ENCODE peak calls at places on chromosomes 13 and 19, in seven cellular contexts. P is brain microvascular endothelial cell, K is BJ, B is psoas muscle, R is keratinocyte, M is stomach, G is heart left ventricle. O is an unnamed sample.

GRCh38 chr13:30696278-30697176 is 38.8 kb upstream of the ALOX5AP start:
- DNase-seq in K (no peak), P (no peak), R (no peak), B (peak; percentile 64), M (no peak), G (peak; percentile 43), O (no peak)

GRCh38 chr19:58571575-58571947 is 1.6 kb downstream of the MZF1 start:
- DNase-seq in P (no peak), B (no peak), G (peak; percentile 12), K (no peak), M (no peak), R (no peak), O (peak; percentile 17)

GRCh38 chr19:3123088-3123721 is 12.6 kb upstream of the GNA15 start:
- DNase-seq in K (no peak), R (no peak), M (no peak), B (peak; percentile 44), P (no peak), G (no peak), O (no peak)

GRCh38 chr13:103388839-103389238 is 322.6 kb upstream of the SLC10A2 start:
- DNase-seq in G (no peak), R (no peak), P (no peak), B (no peak), K (no peak), M (no peak), O (no peak)

GRCh38 chr13:111323549-111323948 is 3.1 kb downstream of the TEX29 start:
- DNase-seq in R (no peak), B (no peak), K (no peak), G (no peak), M (peak; percentile 15), P (no peak), O (no peak)

GRCh38 chr13:108155185-108156106 is 59.9 kb downstream of the LIG4 start:
- DNase-seq in P (peak; percentile 63), R (peak; percentile 9), G (peak; percentile 41), B (no peak), K (no peak), M (peak; percentile 75), O (peak; percentile 68)

GRCh38 chr13:44801990-44802389 is 187.3 kb downstream of the NUFIP1 start:
- DNase-seq in P (peak; percentile 76), G (no peak), R (no peak), M (peak; percentile 45), B (no peak), K (peak; percentile 18), O (no peak)

GRCh38 chr13:69291292-69291906 is 816.2 kb upstream of the ATXN8OS start:
- DNase-seq in G (no peak), K (no peak), M (no peak), R (no peak), B (no peak), P (no peak), O (no peak)

GRCh38 chr13:38394777-38395504 is 45.3 kb downstream of the UFM1 start:
- DNase-seq in G (no peak), R (no peak), P (no peak), B (no peak), K (no peak), M (no peak), O (no peak)

GRCh38 chr13:49213997-49214916 is 5.9 kb upstream of the MLNR start:
- DNase-seq in K (no peak), R (no peak), P (no peak), B (no peak), G (no peak), M (no peak), O (no peak)

GRCh38 chr19:42018503-42019193 is 24.6 kb upstream of the ATP1A3 start:
- DNase-seq in M (no peak), G (no peak), R (no peak), P (peak; percentile 7), K (no peak), B (no peak), O (no peak)

GRCh38 chr13:44543424-44543823 is 32.7 kb downstream of the TSC22D1 start:
- DNase-seq in K (no peak), M (no peak), B (no peak), P (no peak), R (no peak), G (no peak), O (no peak)

GRCh38 chr13:44140146-44140545 is 233.5 kb upstream of the SERP2 start:
- DNase-seq in G (no peak), M (peak; percentile 62), B (no peak), R (no peak), P (no peak), K (no peak), O (no peak)

GRCh38 chr19:3397266-3398022 is 31.1 kb downstream of the NFIC start:
- DNase-seq in G (no peak), R (no peak), P (no peak), M (peak; percentile 63), K (no peak), B (peak; percentile 76), O (no peak)

GRCh38 chr13:110215606-110216005 is 91.4 kb downstream of the COL4A1 start:
- DNase-seq in M (no peak), B (no peak), K (no peak), R (no peak), G (no peak), P (no peak), O (no peak)

GRCh38 chr19:980133-980998 is 3.8 kb upstream of the WDR18 start:
- DNase-seq in B (no peak), K (no peak), G (no peak), R (no peak), P (no peak), M (no peak), O (no peak)

GRCh38 chr19:7673995-7674667 is 2.8 kb upstream of the MCEMP1 start:
- DNase-seq in G (peak; percentile 55), B (peak; percentile 75), P (peak; percentile 50), R (no peak), K (no peak), M (peak; percentile 70), O (peak; percentile 65)

GRCh38 chr13:30006246-30006645 is 155.8 kb upstream of the UBL3 start:
- DNase-seq in P (no peak), B (no peak), R (no peak), G (no peak), M (no peak), K (no peak), O (no peak)

GRCh38 chr19:17491287-17491686 is 20.2 kb upstream of the PGLS start:
- DNase-seq in K (no peak), B (no peak), G (no peak), P (no peak), M (no peak), R (no peak), O (no peak)

GRCh38 chr13:87669379-87669978 is 1.7 kb upstream of the SLITRK5 start:
- DNase-seq in K (no peak), M (no peak), B (no peak), G (no peak), R (peak; percentile 5), P (no peak), O (no peak)

GRCh38 chr19:29922972-29923371 is 19.1 kb upstream of the URI1 start:
- DNase-seq in P (no peak), G (no peak), R (no peak), B (no peak), M (no peak), K (no peak), O (no peak)

GRCh38 chr13:21152251-21152899 is 24.0 kb downstream of the SKA3 start:
- DNase-seq in M (no peak), B (no peak), R (no peak), G (no peak), K (no peak), P (no peak), O (no peak)

GRCh38 chr19:584240-585001 is 5.3 kb upstream of the HCN2 start:
- DNase-seq in G (no peak), M (peak; percentile 56), B (peak; percentile 82), K (no peak), R (no peak), P (no peak), O (no peak)

GRCh38 chr19:14073232-14073924 is 792 bp downstream of the MISP3 start:
- DNase-seq in K (no peak), G (peak; percentile 82), P (peak; percentile 59), B (peak; percentile 89), R (no peak), M (peak; percentile 81), O (peak; percentile 77)
- H3K27me3 ChIP-seq in K (no peaks in the 10 kb centered on the region), G (no peaks in the 10 kb centered on the region), P (no peaks in the 10 kb centered on the region), B (no peaks in the 10 kb centered on the region), R (peaks cover 23% of the 10 kb centered on the region), M (no peaks in the 10 kb centered on the region), O (no peaks in the 10 kb centered on the region)

GRCh38 chr19:13505164-13505695 is 1.0 kb downstream of the CACNA1A start:
- DNase-seq in R (no peak), G (no peak), B (no peak), M (no peak), P (no peak), K (no peak), O (no peak)
- H3K4me3 ChIP-seq in R (no peak overlapping the region), G (no peak overlapping the region), B (no peak overlapping the region), M (peak overlapping the region; percentile 43), P (no peak overlapping the region), K (peak overlapping the region; percentile 40), O (peak overlapping the region; percentile 78)

DNA sequence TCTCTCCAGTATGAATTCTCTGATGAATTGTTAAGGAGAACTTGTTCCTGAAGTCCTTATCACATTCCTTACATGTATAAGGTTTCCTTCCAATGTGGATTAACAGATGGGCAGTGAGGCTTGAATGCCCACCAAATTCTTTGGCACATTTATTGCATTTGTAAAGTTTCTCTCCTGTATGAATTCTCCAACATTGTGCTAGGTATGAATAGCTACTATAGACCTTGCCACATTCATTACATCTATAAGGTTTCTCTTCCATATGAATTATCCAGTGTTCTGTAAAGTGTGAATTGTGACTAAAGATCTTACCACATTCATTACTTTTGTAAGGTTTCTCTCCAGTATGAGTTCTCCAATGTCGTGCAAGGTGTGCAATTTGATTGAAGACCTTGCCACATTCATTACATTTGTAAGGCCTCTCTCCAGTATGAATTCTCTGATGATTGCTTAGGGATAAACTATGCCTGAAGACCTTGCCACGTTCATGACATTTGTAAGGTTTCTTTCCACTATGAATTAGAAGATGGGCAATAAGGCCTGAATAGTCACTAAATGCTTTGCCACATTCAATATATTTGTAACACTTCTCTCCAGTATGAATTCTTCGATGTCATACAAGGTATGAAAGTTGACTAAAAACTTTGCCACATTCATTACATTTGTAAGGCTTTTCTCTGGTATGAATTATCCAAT is 20.4 kb downstream of the ZNF578 start:
- DNase-seq in M (no peak), K (no peak), R (no peak), G (no peak), B (no peak), P (no peak), O (no peak)
- TF ChIP-seq CTCF in M (no peak), K (no peak), R (no peak), G (no peak), B (no peak), P (no peak), O (no peak)

GRCh38 chr13:28531195-28531955 is 36.4 kb upstream of the FLT1 start:
- DNase-seq in R (no peak), K (no peak), P (peak; percentile 13), M (peak; percentile 27), B (peak; percentile 68), G (peak; percentile 75), O (no peak)

GRCh38 chr13:28530729-28531194 is 35.8 kb upstream of the FLT1 start:
- DNase-seq in G (no peak), M (no peak), K (no peak), R (no peak), P (no peak), B (no peak), O (no peak)

GRCh38 chr13:28532226-28533048 is 37.5 kb upstream of the FLT1 start:
- DNase-seq in M (no peak), P (no peak), K (no peak), G (peak; percentile 48), B (peak; percentile 66), R (no peak), O (no peak)

GRCh38 chr13:28533049-28533436 is 38.1 kb upstream of the FLT1 start:
- DNase-seq in K (no peak), M (no peak), P (no peak), R (no peak), G (no peak), B (no peak), O (no peak)

GRCh38 chr13:28531956-28532225 is 37.0 kb upstream of the FLT1 start:
- DNase-seq in R (no peak), K (no peak), M (no peak), P (no peak), B (no peak), G (no peak), O (no peak)
- H3K27me3 ChIP-seq in R (peaks cover 43% of the 10 kb centered on the region), K (no peaks in the 10 kb centered on the region), M (peaks cover 89% of the 10 kb centered on the region), P (no peaks in the 10 kb centered on the region), B (peaks cover 4% of the 10 kb centered on the region), G (peaks cover 9% of the 10 kb centered on the region), O (peaks cover 51% of the 10 kb centered on the region)

O was measured in dorsolateral prefrontal cortex.